ENCODE peak calls at places on chromosomes 13 and 19, in seven cellular contexts. E is fibroblast of lung, D is suprapubic skin, F is tibial nerve, Q is psoas muscle, V is uterus, K is transverse colon. W is an unnamed sample.

GRCh38 chr13:109743706-109744453 is 42.5 kb downstream of the IRS2 start:
- DNase-seq in E (peak), V (peak), F (no peak), D (no peak), Q (no peak), K (peak), W (peak)

GRCh38 chr13:65856464-65856863 is 1373.7 kb downstream of the PCDH9 start:
- DNase-seq in Q (no peak), V (no peak), E (peak), K (no peak), D (no peak), F (no peak), W (peak)

GRCh38 chr13:44976949-44977583 is 12.2 kb downstream of the NUFIP1 start:
- DNase-seq in E (no peak), V (no peak), F (no peak), K (no peak), Q (no peak), D (no peak), W (no peak)

GRCh38 chr13:94548382-94549240 is 47.3 kb downstream of the TGDS start:
- DNase-seq in Q (no peak), E (peak), D (peak), K (peak), V (peak), F (peak), W (peak)

GRCh38 chr13:110391273-110391672 is 84.2 kb downstream of the COL4A2 start:
- DNase-seq in F (no peak), Q (no peak), V (peak), E (peak), K (no peak), D (no peak), W (no peak)

GRCh38 chr13:48726711-48727110 is 73.0 kb downstream of the CYSLTR2 start:
- DNase-seq in K (no peak), D (no peak), V (no peak), F (no peak), Q (no peak), E (no peak), W (no peak)

GRCh38 chr19:10766681-10767201 is 48.9 kb downstream of the DNM2 start:
- DNase-seq in V (no peak), E (peak), Q (no peak), F (no peak), K (no peak), D (no peak), W (peak)

GRCh38 chr19:51258165-51258564 is 7.3 kb downstream of the SIGLECL1 start:
- DNase-seq in K (no peak), F (no peak), V (no peak), D (no peak), E (no peak), Q (no peak), W (no peak)

GRCh38 chr13:27242642-27243185 is 8.6 kb upstream of the RPL21 start:
- DNase-seq in Q (no peak), V (no peak), E (no peak), F (no peak), D (no peak), K (no peak), W (no peak)

GRCh38 chr13:48493851-48494250 is 39.0 kb downstream of the RCBTB2 start:
- DNase-seq in D (no peak), Q (no peak), F (no peak), E (peak), V (no peak), K (no peak), W (peak)

GRCh38 chr13:99686157-99686572 is 184.9 kb downstream of the TM9SF2 start:
- DNase-seq in D (no peak), K (peak), V (no peak), E (peak), F (no peak), Q (no peak), W (peak)

GRCh38 chr13:44932850-44933251 is 56.4 kb downstream of the NUFIP1 start:
- DNase-seq in D (peak), Q (no peak), F (no peak), V (peak), K (no peak), E (peak), W (peak)

GRCh38 chr13:65789815-65790214 is 1440.3 kb downstream of the PCDH9 start:
- DNase-seq in K (no peak), F (no peak), V (no peak), E (peak), D (no peak), Q (no peak), W (peak)

GRCh38 chr19:7679017-7679720 is 1.5 kb upstream of the TRAPPC5 start:
- DNase-seq in V (no peak), K (peak), D (no peak), F (no peak), Q (no peak), E (no peak), W (no peak)

GRCh38 chr13:37429976-37430375 is 168.6 kb downstream of the POSTN start:
- DNase-seq in F (no peak), Q (no peak), E (peak), V (no peak), D (no peak), K (no peak), W (peak)

GRCh38 chr19:47035127-47035494 is 13.3 kb downstream of the TMEM160 start:
- DNase-seq in E (peak), K (no peak), D (no peak), F (no peak), V (no peak), Q (no peak), W (peak)

GRCh38 chr13:98482476-98483444 is 94.1 kb downstream of the STK24 start:
- DNase-seq in V (no peak), Q (peak), K (peak), E (peak), F (peak), D (no peak), W (peak)

GRCh38 chr19:13015361-13016231 is 20.3 kb downstream of the NFIX start:
- DNase-seq in V (peak), D (no peak), Q (no peak), E (peak), F (no peak), K (no peak), W (no peak)

GRCh38 chr13:78816592-78816991 is 157.6 kb upstream of the OBI1 start:
- DNase-seq in F (no peak), Q (no peak), V (no peak), D (no peak), K (no peak), E (no peak), W (no peak)

GRCh38 chr19:23440791-23441190 is 45.5 kb upstream of the ZNF91 start:
- DNase-seq in V (no peak), D (no peak), K (no peak), F (no peak), E (no peak), Q (no peak), W (no peak)

GRCh38 chr19:47228937-47229673 is 1.9 kb downstream of the BBC3 start:
- DNase-seq in D (no peak), V (peak), F (no peak), E (peak), K (peak), Q (no peak), W (no peak)

GRCh38 chr13:43058318-43058674 is 34.9 kb downstream of the DNAJC15 start:
- DNase-seq in Q (no peak), K (peak), F (no peak), E (peak), D (no peak), V (no peak), W (peak)

GRCh38 chr19:46513461-46514236 is 18.0 kb upstream of the PNMA8B start:
- DNase-seq in F (peak), D (peak), Q (peak), E (peak), K (peak), V (peak), W (peak)

GRCh38 chr19:3249408-3249807 is 24.9 kb downstream of the CELF5 start:
- DNase-seq in D (no peak), V (no peak), F (no peak), K (no peak), Q (no peak), E (no peak), W (no peak)

GRCh38 chr13:112522578-112522977 is 65.4 kb downstream of the TUBGCP3 start:
- DNase-seq in V (no peak), F (no peak), E (peak), K (no peak), D (no peak), Q (no peak), W (peak)

GRCh38 chr13:44293908-44294735 is 79.5 kb upstream of the SERP2 start:
- DNase-seq in D (no peak), V (no peak), Q (no peak), E (peak), F (no peak), K (no peak), W (peak)

GRCh38 chr19:17886515-17886914 is 14.8 kb downstream of the SLC5A5 start:
- DNase-seq in D (no peak), F (no peak), K (no peak), Q (no peak), V (no peak), E (no peak), W (no peak)

GRCh38 chr19:6086081-6086858 is 24.0 kb downstream of the RFX2 start:
- DNase-seq in E (peak), D (no peak), F (no peak), Q (no peak), V (no peak), K (no peak), W (peak)

GRCh38 chr13:109331898-109332297 is 454.5 kb downstream of the IRS2 start:
- DNase-seq in F (no peak), K (no peak), D (no peak), E (peak), Q (no peak), V (no peak), W (peak)

GRCh38 chr13:111202149-111202548 is 87.0 kb downstream of the ARHGEF7 start:
- DNase-seq in V (no peak), F (no peak), D (no peak), E (no peak), K (no peak), Q (no peak), W (no peak)

GRCh38 chr13:32262165-32262564 is 53.0 kb downstream of the ZAR1L start:
- DNase-seq in F (no peak), V (no peak), K (no peak), E (peak), D (no peak), Q (no peak), W (peak)

GRCh38 chr19:48745208-48745995 is 1.3 kb downstream of the IZUMO1 start:
- DNase-seq in Q (peak), D (no peak), F (no peak), K (peak), E (peak), V (peak), W (peak)

GRCh38 chr13:99086149-99086868 is 108.4 kb upstream of the DOCK9 start:
- DNase-seq in E (peak), D (no peak), F (no peak), Q (peak), K (peak), V (peak), W (peak)

GRCh38 chr13:94345374-94346195 is 133.9 kb downstream of the DCT start:
- DNase-seq in K (no peak), V (no peak), F (no peak), Q (no peak), D (no peak), E (peak), W (peak)

GRCh38 chr19:861756-862528 is 2.5 kb downstream of the CFD start:
- DNase-seq in F (no peak), V (no peak), K (peak), E (no peak), Q (no peak), D (no peak), W (peak)
- TF ChIP-seq CTCF in F (no peak), V (no peak), K (no peak), E (no peak), Q (no peak), D (peak), W (no peak)

GRCh38 chr19:55947532-55947931 is at the start of gene NLRP8:
- DNase-seq in K (no peak), F (no peak), E (no peak), D (no peak), Q (no peak), V (no peak), W (no peak)
- H3K4me3 ChIP-seq in K (no peak), F (no peak), E (no peak), D (no peak), Q (no peak), V (no peak), W (no peak)

GRCh38 chr19:58408152-58409009 is at the start of gene ZNF584:
- DNase-seq in D (peak), K (peak), V (peak), F (peak), Q (peak), E (peak), W (peak)
- TF ChIP-seq CTCF in D (no peak), K (no peak), V (no peak), F (no peak), Q (no peak), E (no peak), W (peak)

GRCh38 chr19:1363599-1363998 is 20.1 kb upstream of the NDUFS7 start:
- DNase-seq in F (no peak), D (no peak), Q (no peak), K (no peak), V (no peak), E (no peak), W (no peak)

GRCh38 chr19:1362385-1363257 is 21.1 kb upstream of the NDUFS7 start:
- DNase-seq in V (no peak), E (no peak), F (no peak), Q (no peak), K (no peak), D (no peak), W (no peak)

GRCh38 chr19:1360818-1361461 is 22.8 kb upstream of the NDUFS7 start:
- DNase-seq in E (peak), Q (peak), K (peak), D (no peak), F (peak), V (peak), W (peak)

GRCh38 chr19:1360126-1360817 is 23.4 kb upstream of the NDUFS7 start:
- DNase-seq in Q (no peak), K (no peak), D (no peak), E (peak), F (no peak), V (no peak), W (no peak)

DNA sequence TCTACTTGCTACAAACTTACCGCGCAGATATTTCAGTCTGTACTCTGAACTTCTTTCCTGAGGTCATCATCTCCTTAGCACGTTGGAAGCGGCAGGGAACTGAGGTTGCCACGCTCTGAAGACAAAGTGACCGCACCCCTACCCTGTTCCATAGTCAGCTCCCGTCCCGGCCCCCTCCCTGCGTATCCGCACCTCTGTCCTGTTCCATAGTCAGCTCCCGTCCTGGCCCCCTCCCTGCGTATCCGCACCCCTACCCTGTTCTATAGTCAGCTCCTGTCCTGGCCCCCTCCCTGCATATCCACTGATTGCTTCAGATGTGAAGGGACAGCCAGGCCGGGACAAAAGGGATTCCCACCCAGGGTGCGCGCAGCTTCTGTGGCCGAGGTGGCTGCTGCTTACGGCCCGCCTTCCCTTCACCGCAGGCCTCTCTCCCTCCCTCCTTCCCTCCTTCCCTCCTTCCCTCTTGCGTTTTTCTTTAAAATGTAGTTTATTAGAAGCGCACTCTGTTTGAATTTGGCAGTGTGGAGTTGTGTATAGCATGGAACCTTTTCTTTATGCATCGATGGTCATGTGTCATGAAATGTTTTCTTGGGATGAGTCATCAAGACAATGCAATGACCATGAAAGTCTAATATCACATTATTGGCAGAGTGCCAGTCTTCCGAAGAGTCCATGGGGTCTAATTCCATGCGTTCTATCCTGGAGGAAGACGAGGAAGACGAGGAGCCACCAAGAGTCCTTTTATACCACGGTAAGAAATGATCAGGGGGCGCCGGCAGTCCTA is 21.9 kb upstream of the NDUFS7 start:
- DNase-seq in E (peak), D (no peak), V (no peak), F (no peak), K (no peak), Q (no peak), W (peak)
- H3K4me3 ChIP-seq in E (peak), D (peak), V (peak), F (no peak), K (no peak), Q (peak), W (peak)

GRCh38 chr13:24681930-24682329 is 1.7 kb downstream of the ATP12A start:
- DNase-seq in D (no peak), Q (no peak), K (no peak), V (no peak), E (no peak), F (no peak), W (no peak)

GRCh38 chr13:24679686-24680085 is 522 bp upstream of the ATP12A start:
- DNase-seq in E (no peak), Q (no peak), K (no peak), V (no peak), F (no peak), D (no peak), W (no peak)

GRCh38 chr13:24680921-24681585 is 845 bp downstream of the ATP12A start:
- DNase-seq in F (no peak), K (no peak), E (no peak), Q (no peak), V (no peak), D (no peak), W (no peak)

GRCh38 chr13:24682353-24682752 is 2.1 kb downstream of the ATP12A start:
- DNase-seq in D (no peak), V (no peak), F (no peak), K (no peak), E (no peak), Q (no peak), W (no peak)

GRCh38 chr13:24680258-24680920 is at the start of gene ATP12A:
- DNase-seq in Q (no peak), D (no peak), V (no peak), F (no peak), E (no peak), K (peak), W (no peak)
- TF ChIP-seq CTCF in Q (no peak), D (no peak), V (no peak), F (no peak), E (no peak), K (no peak), W (no peak)

DNA sequence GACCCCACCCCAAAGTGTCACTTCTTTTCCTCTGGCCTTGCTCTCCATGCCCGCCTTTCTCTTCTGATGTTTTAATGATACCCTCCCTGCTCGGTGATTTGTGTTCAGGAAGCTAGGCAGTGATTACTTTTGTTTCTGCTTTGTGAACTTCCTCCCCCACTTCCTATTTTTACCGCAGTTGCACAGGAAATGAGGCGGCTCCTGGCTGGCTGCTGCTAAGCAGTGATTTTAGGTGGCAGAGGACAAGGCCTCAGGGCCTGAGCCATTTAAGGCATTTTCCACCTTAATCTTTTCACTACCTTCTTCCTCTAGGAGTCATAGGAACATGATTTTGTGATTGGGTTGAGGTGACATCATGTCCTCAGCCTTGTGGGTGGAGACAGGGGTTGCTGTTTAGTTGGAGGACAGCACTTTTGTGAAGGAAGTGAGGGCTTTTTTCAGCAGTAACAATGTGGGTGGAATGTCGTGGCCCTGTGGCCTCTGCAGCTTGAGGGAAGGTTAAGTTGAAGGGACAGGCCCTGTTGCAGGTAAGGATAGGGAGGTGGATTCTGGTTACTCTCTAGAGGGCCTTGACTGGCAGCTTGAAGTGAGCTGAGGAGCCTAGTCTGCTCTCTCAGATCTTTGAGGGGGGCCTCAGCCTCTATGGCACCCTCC is 15.7 kb downstream of the GARRE1 start:
- DNase-seq in D (no peak), V (peak), E (peak), Q (peak), F (no peak), K (peak), W (peak)
- H3K4me3 ChIP-seq in D (no peak), V (no peak), E (no peak), Q (peak), F (no peak), K (no peak), W (no peak)

GRCh38 chr19:38483016-38483630 is 49.6 kb downstream of the RYR1 start:
- DNase-seq in F (no peak), D (no peak), V (no peak), K (no peak), E (no peak), Q (no peak), W (no peak)

GRCh38 chr19:38475176-38475575 is 41.7 kb downstream of the RYR1 start:
- DNase-seq in F (no peak), E (no peak), K (no peak), V (no peak), D (no peak), Q (no peak), W (no peak)

GRCh38 chr19:38482496-38482895 is 49.0 kb downstream of the RYR1 start:
- DNase-seq in K (no peak), E (no peak), D (no peak), V (no peak), F (no peak), Q (no peak), W (no peak)

GRCh38 chr19:38473201-38473600 is 39.7 kb downstream of the RYR1 start:
- DNase-seq in E (no peak), F (no peak), K (no peak), V (no peak), Q (no peak), D (no peak), W (no peak)

DNA sequence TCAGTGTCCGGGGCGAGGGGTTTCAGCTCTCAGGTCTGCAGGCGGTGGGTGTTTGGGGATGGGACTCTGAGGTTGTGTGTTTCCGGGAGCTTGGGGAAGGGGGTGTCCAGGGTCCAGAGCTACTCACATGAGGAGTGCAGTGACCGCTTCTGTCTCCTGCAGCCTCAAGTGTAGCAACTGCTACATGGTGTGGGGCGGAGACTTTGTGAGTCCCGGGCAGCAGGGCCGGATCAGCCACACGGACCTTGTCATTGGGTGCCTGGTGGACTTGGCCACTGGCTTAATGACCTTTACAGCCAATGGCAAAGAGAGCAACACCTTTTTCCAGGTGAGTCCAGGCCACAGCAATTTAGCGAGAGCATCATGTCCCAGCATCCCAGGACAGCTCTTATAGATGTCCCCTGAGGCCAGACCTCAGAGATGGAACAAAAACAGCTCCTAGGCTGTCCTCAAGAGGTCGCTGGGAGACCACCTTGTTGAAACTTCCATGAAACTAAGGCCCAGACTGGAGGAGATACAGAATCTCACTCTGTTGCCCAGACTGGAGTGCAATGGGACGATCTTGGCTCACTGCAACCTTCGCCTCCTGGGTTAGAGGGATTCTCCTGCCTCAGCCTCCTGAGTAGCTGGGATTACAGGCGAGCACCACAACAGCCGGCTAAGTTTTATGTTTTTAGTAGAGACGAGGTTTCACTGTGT is 44.9 kb downstream of the RYR1 start:
- DNase-seq in K (no peak), Q (no peak), F (no peak), V (no peak), D (no peak), E (no peak), W (no peak)
- TF ChIP-seq CTCF in K (no peak), Q (no peak), F (no peak), V (no peak), D (no peak), E (peak), W (no peak)

GRCh38 chr13:33757713-33758112 is 60.2 kb upstream of the RFC3 start:
- DNase-seq in Q (no peak), F (no peak), V (no peak), D (no peak), E (no peak), K (no peak), W (no peak)
- H3K4me3 ChIP-seq in Q (no peak), F (no peak), V (no peak), D (no peak), E (no peak), K (no peak), W (no peak)

W was measured in foreskin fibroblast.